ENCODE peak calls at places on chromosomes 12 and 14, in four cellular contexts. G, I, K and T are unnamed samples.

GRCh38 chr12:52210186-52210924 is 18.5 kb upstream of the KRT80 start:
- DNase-seq in K (no peak), I (peak), G (no peak), T (peak)

GRCh38 chr14:26730929-26731618 is 133.2 kb upstream of the NOVA1 start:
- DNase-seq in I (no peak), K (peak), G (peak), T (peak)

GRCh38 chr14:96208739-96209138 is 4.1 kb downstream of the BDKRB2 start:
- DNase-seq in K (no peak), G (no peak), I (peak), T (no peak)

GRCh38 chr14:52044791-52045522 is 23.9 kb downstream of the NID2 start:
- DNase-seq in I (no peak), G (no peak), K (no peak), T (no peak)

GRCh38 chr12:6552140-6552551 is 3.7 kb downstream of the IFFO1 start:
- DNase-seq in G (no peak), I (no peak), K (no peak), T (no peak)

GRCh38 chr12:107349008-107349747 is 255.8 kb upstream of the CRY1 start:
- DNase-seq in K (no peak), G (no peak), I (no peak), T (peak)

GRCh38 chr12:106582661-106583577 is at the start of gene RFX4:
- DNase-seq in G (no peak), K (peak), I (no peak), T (peak)

GRCh38 chr14:90566481-90566880 is 169.7 kb downstream of the CALM1 start:
- DNase-seq in K (no peak), G (no peak), I (no peak), T (no peak)

GRCh38 chr12:66900616-66901015 is 221.7 kb upstream of the GRIP1 start:
- DNase-seq in G (no peak), I (no peak), K (no peak), T (no peak)

GRCh38 chr12:48956279-48957140 is 777 bp downstream of the ARF3 start:
- DNase-seq in G (peak), I (peak), K (peak), T (peak)

GRCh38 chr14:54839681-54840080 is 62.9 kb downstream of the GCH1 start:
- DNase-seq in I (no peak), K (no peak), G (no peak), T (no peak)

GRCh38 chr12:128339121-128339520 is 72.2 kb downstream of the TMEM132C start:
- DNase-seq in K (no peak), I (no peak), G (no peak), T (peak)

GRCh38 chr12:92619730-92620684 is 82.8 kb upstream of the PLEKHG7 start:
- DNase-seq in I (no peak), K (no peak), G (no peak), T (no peak)

GRCh38 chr14:100747021-100747586 is 20.4 kb downstream of the DLK1 start:
- DNase-seq in K (no peak), I (peak), G (no peak), T (peak)

GRCh38 chr12:4826909-4827308 is 82.8 kb upstream of the KCNA1 start:
- DNase-seq in I (no peak), G (no peak), K (no peak), T (no peak)

GRCh38 chr14:90512332-90512951 is 115.6 kb downstream of the CALM1 start:
- DNase-seq in G (no peak), K (no peak), I (no peak), T (no peak)

GRCh38 chr12:91846466-91847055 is 299.1 kb downstream of the BTG1 start:
- DNase-seq in G (no peak), I (no peak), K (no peak), T (no peak)

GRCh38 chr14:105482486-105483110 is 4.1 kb upstream of the CRIP1 start:
- DNase-seq in K (no peak), I (no peak), G (no peak), T (no peak)
- H3K9ac ChIP-seq in K (no peak), I (peak), G (peak), T (peak)

GRCh38 chr12:9134981-9135628 is 19.4 kb upstream of the A2M start:
- DNase-seq in I (peak), K (peak), G (peak), T (peak)
- H3K4me3 ChIP-seq in I (no peak), K (no peak), G (no peak), T (no peak)

GRCh38 chr12:29681996-29682534 is 101.7 kb downstream of the TMTC1 start:
- DNase-seq in K (no peak), G (no peak), I (no peak), T (no peak)
- H3K9ac ChIP-seq in K (no peak), G (no peak), I (no peak), T (no peak)

DNA sequence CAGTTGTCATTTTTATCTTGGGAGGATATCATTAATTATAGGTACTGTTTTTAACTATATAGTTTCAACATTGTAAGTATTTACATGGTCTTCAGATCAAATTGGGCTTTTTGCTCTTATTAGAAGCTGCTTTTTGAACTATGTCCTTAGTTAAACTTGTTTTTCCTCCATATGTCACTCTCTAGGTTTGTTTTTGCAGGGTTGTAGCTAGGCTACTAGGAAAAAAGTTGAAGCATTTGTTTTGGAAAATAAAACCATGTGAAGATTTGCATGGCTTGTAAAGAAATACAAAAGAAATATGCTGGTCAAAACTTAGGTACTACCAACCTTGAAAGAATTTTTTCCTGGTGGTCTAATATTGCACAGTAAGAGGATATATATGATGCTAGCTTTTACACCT is 3.4 kb downstream of the ARID2 start:
- DNase-seq in I (no peak), K (no peak), G (no peak), T (no peak)
- H3K4me3 ChIP-seq in I (peak), K (peak), G (no peak), T (peak)

GRCh38 chr14:72546359-72547035 is 347.4 kb downstream of the DPF3 start:
- DNase-seq in I (no peak), G (no peak), K (no peak), T (no peak)
- H3K9ac ChIP-seq in I (no peak), G (no peak), K (no peak), T (no peak)